ENCODE peak calls at places on chromosomes 13 and 19, in four cellular contexts. S is HT1080; W is stimulated activated CD4-positive, alpha-beta T cell treated with anti-CD3 and anti-CD28 coated beads, TNF-alpha, amount 100 ng/mL, for 48 hours; K is head of caudate nucleus. V is an unnamed sample.

GRCh38 chr13:97194473-97194872 is 27.7 kb upstream of the MBNL2 start:
- DNase-seq in S (peak; percentile 96), W (no peak), K (no peak), V (peak; percentile 12)

GRCh38 chr13:114212096-114212495 is 22.6 kb upstream of the CDC16 start:
- DNase-seq in S (peak; percentile 65), W (no peak), K (no peak), V (peak; percentile 71)

GRCh38 chr13:49807681-49808080 is 15.2 kb upstream of the KPNA3 start:
- DNase-seq in S (no peak), W (no peak), K (no peak), V (no peak)

GRCh38 chr13:95023405-95023804 is 277.8 kb downstream of the ABCC4 start:
- DNase-seq in S (peak; percentile 49), W (no peak), K (no peak), V (no peak)

GRCh38 chr13:44899967-44900366 is 89.3 kb downstream of the NUFIP1 start:
- DNase-seq in S (no peak), W (no peak), K (no peak), V (no peak)

GRCh38 chr19:8109455-8109854 is 39.9 kb downstream of the FBN3 start:
- DNase-seq in S (no peak), W (no peak), K (no peak), V (no peak)

GRCh38 chr13:113125506-113126264 is 3.1 kb downstream of the F10 start:
- DNase-seq in S (no peak), W (no peak), K (no peak), V (no peak)

GRCh38 chr13:114096031-114096485 is 36.4 kb downstream of the RASA3 start:
- DNase-seq in S (no peak), W (no peak), K (no peak), V (no peak)

GRCh38 chr13:76969488-76970365 is 21.4 kb downstream of the ACOD1 start:
- DNase-seq in S (peak; percentile 51), W (no peak), K (no peak), V (peak; percentile 58)

GRCh38 chr13:76944457-76944856 is 3.9 kb upstream of the ACOD1 start:
- DNase-seq in S (peak; percentile 60), W (no peak), K (no peak), V (no peak)

GRCh38 chr13:51793570-51794273 is 10.2 kb downstream of the DHRS12 start:
- DNase-seq in S (peak; percentile 85), W (peak; percentile 53), K (no peak), V (peak; percentile 82)

V was measured in RKO.